ENCODE peak calls at places on chromosomes 16 and 17, in eight cellular contexts. V is SW480; Z is GM03348; Y is ELR; S is activated naive CD4-positive, alpha-beta T cell treated with anti-CD3 and anti-CD28 coated beads, Interleukin-2, amount 50 U/mL, for 16 hours; B is COR-L47; X is breast epithelium; M is memory B cell. C is an unnamed sample.

GRCh38 chr17:46020023-46020735 is 21.1 kb downstream of the STH start:
- DNase-seq in V (no peak), Z (no peak), Y (no peak), S (no peak), B (no peak), X (peak; percentile 15), M (peak; percentile 58), C (no peak)

GRCh38 chr17:46159686-46160085 is 33.5 kb downstream of the KANSL1 start:
- DNase-seq in V (no peak), Z (peak; percentile 75), Y (peak; percentile 69), S (no peak), B (no peak), X (no peak), M (no peak), C (peak; percentile 82)

GRCh38 chr16:72371307-72372081 is 199.5 kb upstream of the PMFBP1 start:
- DNase-seq in V (no peak), Z (peak; percentile 24), Y (peak; percentile 67), S (no peak), B (no peak), X (no peak), M (no peak), C (no peak)

GRCh38 chr17:10618202-10618635 is 38.9 kb downstream of the MYH3 start:
- DNase-seq in V (peak; percentile 79), Z (peak; percentile 86), Y (peak; percentile 74), S (peak; percentile 59), B (peak; percentile 12), X (no peak), M (peak; percentile 57), C (peak; percentile 75)

GRCh38 chr16:81873843-81874752 is 95.0 kb downstream of the PLCG2 start:
- DNase-seq in V (peak; percentile 39), Z (peak; percentile 70), Y (peak; percentile 72), S (peak; percentile 25), B (no peak), X (no peak), M (peak; percentile 76), C (peak; percentile 72)

GRCh38 chr17:36703860-36704266 is 102.5 kb downstream of the MRM1 start:
- DNase-seq in V (no peak), Z (peak; percentile 68), Y (peak; percentile 41), S (peak; percentile 50), B (no peak), X (no peak), M (peak; percentile 22), C (peak; percentile 83)

GRCh38 chr16:58195771-58196170 is 2.1 kb downstream of the CSNK2A2 start:
- DNase-seq in V (no peak), Z (no peak), Y (no peak), S (no peak), B (no peak), X (no peak), M (no peak), C (no peak)

GRCh38 chr16:9836118-9836736 is 346.0 kb downstream of the GRIN2A start:
- DNase-seq in V (no peak), Z (peak; percentile 49), Y (peak; percentile 41), S (no peak), B (no peak), X (no peak), M (no peak), C (peak; percentile 28)

GRCh38 chr17:44914148-44914547 is 1.2 kb downstream of the GFAP start:
- DNase-seq in V (no peak), Z (no peak), Y (no peak), S (no peak), B (no peak), X (peak; percentile 9), M (no peak), C (no peak)

GRCh38 chr17:77435272-77436057 is 294.7 kb downstream of the SEC14L1 start:
- DNase-seq in V (no peak), Z (no peak), Y (no peak), S (peak; percentile 56), B (no peak), X (no peak), M (no peak), C (no peak)

GRCh38 chr16:30032083-30032819 is 1.2 kb upstream of the TLCD3B start:
- DNase-seq in V (peak; percentile 66), Z (peak; percentile 79), Y (peak; percentile 75), S (peak; percentile 63), B (peak; percentile 73), X (no peak), M (peak; percentile 61), C (peak; percentile 75)

GRCh38 chr17:70929226-70929625 is 759.9 kb downstream of the KCNJ2 start:
- DNase-seq in V (no peak), Z (peak; percentile 26), Y (peak; percentile 7), S (no peak), B (no peak), X (no peak), M (no peak), C (peak; percentile 7)

GRCh38 chr17:6775871-6776405 is at the start of gene FBXO39:
- DNase-seq in V (no peak), Z (peak; percentile 47), Y (no peak), S (no peak), B (no peak), X (no peak), M (no peak), C (peak; percentile 26)

GRCh38 chr16:22424161-22424937 is 49.9 kb upstream of the CDR2 start:
- DNase-seq in V (no peak), Z (peak; percentile 55), Y (no peak), S (no peak), B (no peak), X (no peak), M (no peak), C (peak; percentile 29)

GRCh38 chr17:34572483-34572882 is 6.9 kb upstream of the TMEM132E start:
- DNase-seq in V (no peak), Z (no peak), Y (no peak), S (no peak), B (no peak), X (no peak), M (no peak), C (no peak)

GRCh38 chr16:81609323-81609892 is 164.8 kb downstream of the CMIP start:
- DNase-seq in V (no peak), Z (no peak), Y (no peak), S (no peak), B (no peak), X (no peak), M (no peak), C (no peak)

GRCh38 chr17:1216209-1216937 is 36.6 kb upstream of the ABR start:
- DNase-seq in V (no peak), Z (no peak), Y (no peak), S (no peak), B (no peak), X (no peak), M (peak; percentile 30), C (no peak)

C was measured in AG08396.